ENCODE peak calls at places on chromosome 14, in seven cellular contexts. S, K, D, U, I, B and J are unnamed samples.

GRCh38 chr14:64721391-64721791 is 17.2 kb downstream of the PLEKHG3 start:
- DNase-seq in S (no peak), B (no peak), K (peak; percentile 52), D (no peak), I (no peak), U (peak; percentile 37), J (no peak)

GRCh38 chr14:75213172-75213571 is 36.8 kb upstream of the TMED10 start:
- DNase-seq in I (no peak), D (no peak), K (no peak), B (no peak), S (no peak), U (peak; percentile 37), J (no peak)

GRCh38 chr14:82855912-82856381 is 1322.3 kb upstream of the SEL1L start:
- DNase-seq in B (no peak), K (peak; percentile 62), U (peak; percentile 60), D (peak; percentile 18), I (no peak), S (no peak), J (peak; percentile 3)

GRCh38 chr14:102095871-102096568 is 9.2 kb upstream of the HSP90AA1 start:
- DNase-seq in D (peak; percentile 58), B (no peak), S (no peak), U (no peak), K (no peak), I (no peak), J (no peak)

GRCh38 chr14:84237881-84238280 is 1292.1 kb upstream of the FLRT2 start:
- DNase-seq in B (no peak), I (no peak), S (no peak), K (peak; percentile 25), U (peak; percentile 7), D (no peak), J (no peak)

GRCh38 chr14:86625637-86626036 is 1095.7 kb downstream of the FLRT2 start:
- DNase-seq in U (peak; percentile 3), K (no peak), I (no peak), D (no peak), B (no peak), S (no peak), J (no peak)

GRCh38 chr14:74974364-74975058 is 19.1 kb upstream of the PGF start:
- DNase-seq in I (no peak), B (peak; percentile 60), S (peak; percentile 56), U (no peak), D (peak; percentile 83), K (no peak), J (no peak)

GRCh38 chr14:91405241-91405721 is 12.3 kb downstream of the CCDC88C start:
- DNase-seq in I (no peak), K (no peak), U (no peak), B (no peak), D (no peak), S (no peak), J (no peak)

GRCh38 chr14:59688224-59689170 is 111.9 kb upstream of the CCDC175 start:
- DNase-seq in S (peak; percentile 80), U (peak; percentile 53), B (peak; percentile 83), D (peak; percentile 84), I (peak; percentile 19), K (peak; percentile 49), J (peak; percentile 29)

GRCh38 chr14:56299306-56299984 is 181.2 kb downstream of the PELI2 start:
- DNase-seq in B (no peak), S (no peak), U (peak; percentile 56), I (no peak), K (peak; percentile 22), D (peak; percentile 24), J (no peak)

GRCh38 chr14:91233936-91234790 is 10.3 kb downstream of the GPR68 start:
- DNase-seq in S (no peak), U (no peak), D (no peak), I (no peak), K (no peak), B (no peak), J (no peak)

GRCh38 chr14:33359288-33359881 is 420.7 kb downstream of the NPAS3 start:
- DNase-seq in U (no peak), D (no peak), K (peak; percentile 46), I (no peak), B (no peak), S (no peak), J (no peak)

GRCh38 chr14:33352821-33353220 is 414.1 kb downstream of the NPAS3 start:
- DNase-seq in I (no peak), B (no peak), K (peak; percentile 11), S (no peak), D (no peak), U (no peak), J (no peak)

GRCh38 chr14:33362934-33363333 is 424.3 kb downstream of the NPAS3 start:
- DNase-seq in S (no peak), I (no peak), D (peak; percentile 51), B (no peak), K (no peak), U (no peak), J (peak; percentile 83)

GRCh38 chr14:33356167-33356566 is 417.5 kb downstream of the NPAS3 start:
- DNase-seq in B (no peak), U (no peak), I (no peak), S (no peak), K (no peak), D (no peak), J (no peak)

DNA sequence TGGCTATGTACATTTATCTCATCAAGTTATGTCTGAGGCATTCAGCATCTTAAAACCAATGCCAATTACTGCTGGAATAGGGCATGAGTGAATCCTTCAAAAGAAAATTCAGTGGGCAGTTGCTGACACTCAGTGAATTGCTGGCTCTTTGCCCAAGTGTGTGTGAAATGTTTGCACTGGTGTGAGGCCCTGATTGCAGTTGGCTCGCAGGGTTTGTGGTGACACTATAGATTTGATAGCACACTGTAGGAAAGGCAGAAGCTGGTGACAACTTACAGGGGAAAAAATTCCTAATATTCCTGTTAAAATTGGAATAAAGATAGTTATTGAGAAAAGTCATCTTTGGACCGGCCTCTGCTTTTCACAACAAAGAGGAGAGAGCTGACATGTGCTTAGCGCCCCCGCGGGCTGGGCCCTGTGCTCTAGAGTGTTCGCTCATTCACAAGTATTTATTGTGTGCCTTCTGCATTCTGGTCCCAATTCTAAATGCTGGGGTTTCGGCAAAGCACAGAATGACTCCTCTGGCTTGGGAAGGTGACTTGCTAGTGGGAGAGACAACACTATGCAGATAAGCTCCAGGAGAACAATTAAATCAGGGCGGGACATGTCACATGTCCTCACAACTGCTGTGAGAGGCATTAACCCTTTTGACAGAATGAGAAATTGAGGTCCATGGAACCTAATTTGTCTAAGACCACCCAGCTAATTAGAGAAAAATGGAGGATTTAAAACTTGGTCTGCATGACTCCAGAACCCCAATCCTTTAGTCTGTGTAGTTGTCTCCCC is 418.7 kb downstream of the NPAS3 start:
- DNase-seq in I (no peak), B (no peak), S (no peak), K (no peak), U (no peak), D (peak; percentile 34), J (no peak)
- H3K4ac ChIP-seq in I (no peak overlapping the region), B (no peak overlapping the region), S (no peak overlapping the region), K (no peak overlapping the region), U (no peak overlapping the region), D (no peak overlapping the region), J (no peak overlapping the region)

GRCh38 chr14:77660754-77661153 is 44.3 kb upstream of the SPTLC2 start:
- DNase-seq in S (no peak), U (no peak), B (no peak), K (no peak), I (no peak), D (no peak), J (peak; percentile 6)
- H3K18ac ChIP-seq in S (no peak overlapping the region), U (no peak overlapping the region), B (no peak overlapping the region), K (no peak overlapping the region), I (peak overlapping the region; percentile 56), D (no peak overlapping the region), J (peak overlapping the region; percentile 89)

DNA sequence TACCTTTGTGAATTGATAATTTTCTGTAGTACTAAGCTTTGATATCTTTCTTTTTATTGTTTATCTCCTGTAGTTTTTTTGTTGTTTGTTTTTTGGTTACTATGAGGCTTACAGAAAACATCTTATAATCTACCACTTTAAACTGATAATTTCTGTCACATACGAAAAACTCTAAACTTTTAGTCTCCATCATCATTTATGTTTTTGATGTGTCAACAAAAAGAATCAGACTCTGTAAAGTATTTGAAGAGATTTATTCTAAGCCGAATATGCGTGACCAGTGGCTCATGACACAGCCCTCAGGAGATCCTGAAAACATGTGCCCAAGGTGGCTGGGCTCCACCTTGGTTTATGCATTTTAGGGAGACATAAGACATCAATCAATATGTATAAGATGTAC is 167.1 kb upstream of the ARHGAP5 start:
- DNase-seq in D (no peak), I (no peak), B (no peak), K (no peak), S (no peak), U (no peak), J (no peak)
- H2AK5ac ChIP-seq in D (no peak overlapping the region), I (no peak overlapping the region), B (no peak overlapping the region), K (no peak overlapping the region), S (no peak overlapping the region), U (no peak overlapping the region), J (no peak overlapping the region)

GRCh38 chr14:61065671-61066070 is 84.6 kb downstream of the SLC38A6 start:
- DNase-seq in U (no peak), S (no peak), K (no peak), I (no peak), D (no peak), B (no peak), J (no peak)

GRCh38 chr14:61064866-61065265 is 83.8 kb downstream of the SLC38A6 start:
- DNase-seq in D (peak; percentile 42), S (no peak), I (no peak), U (no peak), K (no peak), B (no peak), J (no peak)

GRCh38 chr14:61064210-61064609 is 83.2 kb downstream of the SLC38A6 start:
- DNase-seq in I (no peak), B (no peak), K (no peak), U (no peak), S (no peak), D (no peak), J (no peak)

GRCh38 chr14:61063461-61063860 is 82.4 kb downstream of the SLC38A6 start:
- DNase-seq in S (no peak), K (no peak), U (no peak), B (no peak), D (no peak), I (no peak), J (no peak)
- H3K4ac ChIP-seq in S (no peak overlapping the region), K (no peak overlapping the region), U (no peak overlapping the region), B (no peak overlapping the region), D (no peak overlapping the region), I (no peak overlapping the region), J (no peak overlapping the region)

GRCh38 chr14:32457213-32457920 is 128.3 kb downstream of the AKAP6 start:
- DNase-seq in S (no peak), D (no peak), K (peak; percentile 89), B (peak; percentile 72), U (peak; percentile 84), I (no peak), J (no peak)
- H3K18ac ChIP-seq in S (no peak overlapping the region), D (no peak overlapping the region), K (no peak overlapping the region), B (no peak overlapping the region), U (peak overlapping the region; percentile 89), I (no peak overlapping the region), J (no peak overlapping the region)

GRCh38 chr14:101050901-101051490 is 147.5 kb upstream of the RTL1 start:
- DNase-seq in I (no peak), B (no peak), U (no peak), K (no peak), D (no peak), S (no peak), J (no peak)
- H2AK5ac ChIP-seq in I (no peak overlapping the region), B (no peak overlapping the region), U (no peak overlapping the region), K (no peak overlapping the region), D (no peak overlapping the region), S (no peak overlapping the region), J (no peak overlapping the region)